ENCODE peak calls at places on chromosomes 11 and 22, in seven cellular contexts. One of them, this sample, is unnamed.

GRCh38 chr11:2586091-2586792 is 113.6 kb downstream of the KCNQ1OT1 start:
- DNase-seq in activated CD4-positive, alpha-beta T cell treated with anti-CD3 and anti-CD28 coated beads for 36 hours: no peak
- DNase-seq in transverse colon: peak
- DNase-seq in GM04503: no peak
- DNase-seq in H9: peak
- DNase-seq in HTR-8/SVneo: no peak
- DNase-seq in EL: no peak
- DNase-seq in this sample: no peak

GRCh38 chr11:105670811-105671210 is 60.9 kb downstream of the GRIA4 start:
- DNase-seq in H9: no peak
- DNase-seq in HTR-8/SVneo: no peak
- DNase-seq in activated CD4-positive, alpha-beta T cell treated with anti-CD3 and anti-CD28 coated beads for 36 hours: peak
- DNase-seq in EL: peak
- DNase-seq in GM04503: no peak
- DNase-seq in transverse colon: no peak
- DNase-seq in this sample: no peak

GRCh38 chr22:19877626-19878339 is 23.1 kb upstream of the GNB1L start:
- DNase-seq in HTR-8/SVneo: no peak
- DNase-seq in H9: no peak
- DNase-seq in GM04503: no peak
- DNase-seq in activated CD4-positive, alpha-beta T cell treated with anti-CD3 and anti-CD28 coated beads for 36 hours: no peak
- DNase-seq in transverse colon: no peak
- DNase-seq in EL: peak
- DNase-seq in this sample: no peak

GRCh38 chr11:129643031-129643721 is 172.5 kb upstream of the TMEM45B start:
- DNase-seq in HTR-8/SVneo: peak
- DNase-seq in H9: no peak
- DNase-seq in GM04503: peak
- DNase-seq in activated CD4-positive, alpha-beta T cell treated with anti-CD3 and anti-CD28 coated beads for 36 hours: peak
- DNase-seq in transverse colon: no peak
- DNase-seq in EL: peak
- DNase-seq in this sample: no peak

GRCh38 chr11:57277845-57278720 is 41.0 kb upstream of the APLNR start:
- DNase-seq in activated CD4-positive, alpha-beta T cell treated with anti-CD3 and anti-CD28 coated beads for 36 hours: peak
- DNase-seq in GM04503: peak
- DNase-seq in transverse colon: peak
- DNase-seq in H9: peak
- DNase-seq in HTR-8/SVneo: peak
- DNase-seq in EL: peak
- DNase-seq in this sample: peak

GRCh38 chr11:932435-932834 is 6.8 kb downstream of the AP2A2 start:
- DNase-seq in H9: no peak
- DNase-seq in activated CD4-positive, alpha-beta T cell treated with anti-CD3 and anti-CD28 coated beads for 36 hours: no peak
- DNase-seq in HTR-8/SVneo: no peak
- DNase-seq in transverse colon: no peak
- DNase-seq in EL: no peak
- DNase-seq in GM04503: no peak
- DNase-seq in this sample: no peak

GRCh38 chr11:69010361-69010891 is 2.6 kb downstream of the MRGPRF start:
- DNase-seq in H9: no peak
- DNase-seq in transverse colon: no peak
- DNase-seq in GM04503: no peak
- DNase-seq in EL: peak
- DNase-seq in HTR-8/SVneo: no peak
- DNase-seq in activated CD4-positive, alpha-beta T cell treated with anti-CD3 and anti-CD28 coated beads for 36 hours: no peak
- DNase-seq in this sample: no peak

GRCh38 chr11:132715041-132715440 is 817.3 kb downstream of the OPCML start:
- DNase-seq in H9: no peak
- DNase-seq in GM04503: no peak
- DNase-seq in activated CD4-positive, alpha-beta T cell treated with anti-CD3 and anti-CD28 coated beads for 36 hours: no peak
- DNase-seq in transverse colon: no peak
- DNase-seq in EL: peak
- DNase-seq in HTR-8/SVneo: no peak
- DNase-seq in this sample: no peak

GRCh38 chr11:134504146-134504905 is 92.3 kb upstream of the B3GAT1 start:
- DNase-seq in transverse colon: no peak
- DNase-seq in activated CD4-positive, alpha-beta T cell treated with anti-CD3 and anti-CD28 coated beads for 36 hours: no peak
- DNase-seq in GM04503: no peak
- DNase-seq in EL: no peak
- DNase-seq in HTR-8/SVneo: no peak
- DNase-seq in H9: no peak
- DNase-seq in this sample: peak

GRCh38 chr11:101453682-101454081 is 130.1 kb downstream of the TRPC6 start:
- DNase-seq in H9: no peak
- DNase-seq in EL: peak
- DNase-seq in HTR-8/SVneo: no peak
- DNase-seq in transverse colon: no peak
- DNase-seq in activated CD4-positive, alpha-beta T cell treated with anti-CD3 and anti-CD28 coated beads for 36 hours: no peak
- DNase-seq in GM04503: no peak
- DNase-seq in this sample: no peak

GRCh38 chr11:113260096-113260425 is 54.3 kb upstream of the TTC12 start:
- DNase-seq in EL: no peak
- DNase-seq in HTR-8/SVneo: no peak
- DNase-seq in GM04503: no peak
- DNase-seq in activated CD4-positive, alpha-beta T cell treated with anti-CD3 and anti-CD28 coated beads for 36 hours: no peak
- DNase-seq in H9: no peak
- DNase-seq in transverse colon: no peak
- DNase-seq in this sample: no peak

GRCh38 chr11:6703247-6704063 is 20.3 kb upstream of the MRPL17 start:
- DNase-seq in HTR-8/SVneo: peak
- DNase-seq in activated CD4-positive, alpha-beta T cell treated with anti-CD3 and anti-CD28 coated beads for 36 hours: peak
- DNase-seq in GM04503: peak
- DNase-seq in H9: peak
- DNase-seq in transverse colon: peak
- DNase-seq in EL: peak
- DNase-seq in this sample: no peak

GRCh38 chr11:123286761-123287160 is 91.7 kb upstream of the CLMP start:
- DNase-seq in transverse colon: no peak
- DNase-seq in GM04503: no peak
- DNase-seq in H9: no peak
- DNase-seq in EL: no peak
- DNase-seq in HTR-8/SVneo: no peak
- DNase-seq in activated CD4-positive, alpha-beta T cell treated with anti-CD3 and anti-CD28 coated beads for 36 hours: no peak
- DNase-seq in this sample: no peak

GRCh38 chr22:31605851-31606585 is 56.0 kb downstream of the PISD start:
- DNase-seq in GM04503: no peak
- DNase-seq in activated CD4-positive, alpha-beta T cell treated with anti-CD3 and anti-CD28 coated beads for 36 hours: no peak
- DNase-seq in transverse colon: no peak
- DNase-seq in H9: no peak
- DNase-seq in HTR-8/SVneo: no peak
- DNase-seq in EL: no peak
- DNase-seq in this sample: no peak

GRCh38 chr22:43848366-43849171 is 13.7 kb downstream of the SULT4A1 start:
- DNase-seq in activated CD4-positive, alpha-beta T cell treated with anti-CD3 and anti-CD28 coated beads for 36 hours: no peak
- DNase-seq in HTR-8/SVneo: peak
- DNase-seq in H9: peak
- DNase-seq in transverse colon: no peak
- DNase-seq in GM04503: no peak
- DNase-seq in EL: no peak
- DNase-seq in this sample: no peak

GRCh38 chr11:67374571-67375276 is 1.3 kb upstream of the CLCF1 start:
- DNase-seq in H9: no peak
- DNase-seq in EL: peak
- DNase-seq in transverse colon: no peak
- DNase-seq in GM04503: no peak
- DNase-seq in activated CD4-positive, alpha-beta T cell treated with anti-CD3 and anti-CD28 coated beads for 36 hours: no peak
- DNase-seq in HTR-8/SVneo: no peak
- DNase-seq in this sample: no peak

GRCh38 chr22:49166211-49166610 is 661.5 kb downstream of the BRD1 start:
- DNase-seq in transverse colon: no peak
- DNase-seq in HTR-8/SVneo: no peak
- DNase-seq in GM04503: no peak
- DNase-seq in EL: no peak
- DNase-seq in activated CD4-positive, alpha-beta T cell treated with anti-CD3 and anti-CD28 coated beads for 36 hours: no peak
- DNase-seq in H9: no peak
- DNase-seq in this sample: no peak

GRCh38 chr11:47233989-47234668 is 14.5 kb downstream of the ACP2 start:
- DNase-seq in EL: peak
- DNase-seq in activated CD4-positive, alpha-beta T cell treated with anti-CD3 and anti-CD28 coated beads for 36 hours: peak
- DNase-seq in GM04503: peak
- DNase-seq in HTR-8/SVneo: no peak
- DNase-seq in transverse colon: peak
- DNase-seq in H9: peak
- DNase-seq in this sample: peak

GRCh38 chr11:32706985-32707736 is 87.3 kb downstream of the CCDC73 start:
- DNase-seq in EL: peak
- DNase-seq in activated CD4-positive, alpha-beta T cell treated with anti-CD3 and anti-CD28 coated beads for 36 hours: no peak
- DNase-seq in H9: no peak
- DNase-seq in GM04503: peak
- DNase-seq in transverse colon: no peak
- DNase-seq in HTR-8/SVneo: peak
- DNase-seq in this sample: no peak

GRCh38 chr11:15897211-15897960 is 459.0 kb downstream of the SOX6 start:
- DNase-seq in transverse colon: no peak
- DNase-seq in EL: peak
- DNase-seq in GM04503: no peak
- DNase-seq in H9: no peak
- DNase-seq in activated CD4-positive, alpha-beta T cell treated with anti-CD3 and anti-CD28 coated beads for 36 hours: no peak
- DNase-seq in HTR-8/SVneo: peak
- DNase-seq in this sample: no peak

GRCh38 chr11:68954970-68955958 is 25.5 kb downstream of the MRGPRD start:
- DNase-seq in transverse colon: peak
- DNase-seq in activated CD4-positive, alpha-beta T cell treated with anti-CD3 and anti-CD28 coated beads for 36 hours: no peak
- DNase-seq in HTR-8/SVneo: no peak
- DNase-seq in GM04503: no peak
- DNase-seq in H9: peak
- DNase-seq in EL: peak
- DNase-seq in this sample: peak

GRCh38 chr22:50299724-50300619 is 7.5 kb downstream of the PLXNB2 start:
- DNase-seq in transverse colon: peak
- DNase-seq in EL: no peak
- DNase-seq in H9: peak
- DNase-seq in HTR-8/SVneo: no peak
- DNase-seq in GM04503: no peak
- DNase-seq in activated CD4-positive, alpha-beta T cell treated with anti-CD3 and anti-CD28 coated beads for 36 hours: no peak
- DNase-seq in this sample: no peak

GRCh38 chr22:27241430-27242110 is 560.0 kb downstream of the MN1 start:
- DNase-seq in EL: no peak
- DNase-seq in H9: no peak
- DNase-seq in activated CD4-positive, alpha-beta T cell treated with anti-CD3 and anti-CD28 coated beads for 36 hours: no peak
- DNase-seq in HTR-8/SVneo: no peak
- DNase-seq in GM04503: no peak
- DNase-seq in transverse colon: no peak
- DNase-seq in this sample: no peak

GRCh38 chr11:61170566-61170965 is 9.3 kb upstream of the VPS37C start:
- DNase-seq in H9: no peak
- DNase-seq in EL: no peak
- DNase-seq in HTR-8/SVneo: no peak
- DNase-seq in GM04503: no peak
- DNase-seq in activated CD4-positive, alpha-beta T cell treated with anti-CD3 and anti-CD28 coated beads for 36 hours: no peak
- DNase-seq in transverse colon: no peak
- DNase-seq in this sample: no peak

GRCh38 chr22:40429481-40429880 is 59.1 kb downstream of the SGSM3 start:
- DNase-seq in transverse colon: no peak
- DNase-seq in HTR-8/SVneo: no peak
- DNase-seq in H9: no peak
- DNase-seq in GM04503: no peak
- DNase-seq in EL: no peak
- DNase-seq in activated CD4-positive, alpha-beta T cell treated with anti-CD3 and anti-CD28 coated beads for 36 hours: no peak
- DNase-seq in this sample: no peak

GRCh38 chr11:124075841-124076571 is 34.9 kb upstream of the OR10G7 start:
- DNase-seq in activated CD4-positive, alpha-beta T cell treated with anti-CD3 and anti-CD28 coated beads for 36 hours: peak
- DNase-seq in GM04503: no peak
- DNase-seq in transverse colon: peak
- DNase-seq in EL: no peak
- DNase-seq in HTR-8/SVneo: no peak
- DNase-seq in H9: peak
- DNase-seq in this sample: no peak

GRCh38 chr11:46051102-46051501 is 70.2 kb downstream of the PHF21A start:
- DNase-seq in EL: no peak
- DNase-seq in activated CD4-positive, alpha-beta T cell treated with anti-CD3 and anti-CD28 coated beads for 36 hours: no peak
- DNase-seq in HTR-8/SVneo: no peak
- DNase-seq in H9: no peak
- DNase-seq in GM04503: no peak
- DNase-seq in transverse colon: no peak
- DNase-seq in this sample: no peak

GRCh38 chr11:9176136-9176535 is 84.7 kb upstream of the SCUBE2 start:
- DNase-seq in transverse colon: no peak
- DNase-seq in H9: no peak
- DNase-seq in EL: peak
- DNase-seq in activated CD4-positive, alpha-beta T cell treated with anti-CD3 and anti-CD28 coated beads for 36 hours: no peak
- DNase-seq in HTR-8/SVneo: no peak
- DNase-seq in GM04503: peak
- DNase-seq in this sample: no peak

GRCh38 chr11:77144854-77145428 is 16.9 kb downstream of the MYO7A start:
- DNase-seq in GM04503: no peak
- DNase-seq in activated CD4-positive, alpha-beta T cell treated with anti-CD3 and anti-CD28 coated beads for 36 hours: no peak
- DNase-seq in HTR-8/SVneo: no peak
- DNase-seq in transverse colon: peak
- DNase-seq in EL: no peak
- DNase-seq in H9: no peak
- DNase-seq in this sample: no peak

GRCh38 chr11:18312012-18312411 is 9.9 kb downstream of the HPS5 start:
- DNase-seq in HTR-8/SVneo: no peak
- DNase-seq in H9: no peak
- DNase-seq in activated CD4-positive, alpha-beta T cell treated with anti-CD3 and anti-CD28 coated beads for 36 hours: no peak
- DNase-seq in EL: peak
- DNase-seq in GM04503: peak
- DNase-seq in transverse colon: no peak
- DNase-seq in this sample: no peak

GRCh38 chr11:27545946-27546345 is 39.4 kb upstream of the LIN7C start:
- DNase-seq in activated CD4-positive, alpha-beta T cell treated with anti-CD3 and anti-CD28 coated beads for 36 hours: no peak
- DNase-seq in transverse colon: no peak
- DNase-seq in H9: no peak
- DNase-seq in EL: no peak
- DNase-seq in GM04503: no peak
- DNase-seq in HTR-8/SVneo: no peak
- DNase-seq in this sample: no peak

GRCh38 chr22:37419916-37420655 is 7.2 kb downstream of the ELFN2 start:
- DNase-seq in H9: peak
- DNase-seq in HTR-8/SVneo: no peak
- DNase-seq in EL: peak
- DNase-seq in transverse colon: no peak
- DNase-seq in GM04503: no peak
- DNase-seq in activated CD4-positive, alpha-beta T cell treated with anti-CD3 and anti-CD28 coated beads for 36 hours: peak
- DNase-seq in this sample: no peak

GRCh38 chr11:93686226-93686625 is 24.7 kb downstream of the CEP295 start:
- DNase-seq in HTR-8/SVneo: no peak
- DNase-seq in GM04503: no peak
- DNase-seq in transverse colon: no peak
- DNase-seq in activated CD4-positive, alpha-beta T cell treated with anti-CD3 and anti-CD28 coated beads for 36 hours: no peak
- DNase-seq in H9: no peak
- DNase-seq in EL: no peak
- DNase-seq in this sample: no peak

This sample was measured in DMS153.